ENCODE peak calls at places on chromosome 3, in nine cellular contexts. One of them, this sample, is unnamed.

GRCh38 chr3:20023663-20024417 is 11.8 kb upstream of the PP2D1 start:
- DNase-seq in stimulated activated CD4-positive, alpha-beta T cell treated with anti-CD3 and anti-CD28 coated beads, TNF-alpha, amount 100 ng/mL, for 24 hours: no peak
- DNase-seq in WERI-Rb-1: peak
- DNase-seq in GM13976: no peak
- DNase-seq in stimulated activated CD8-positive, alpha-beta memory T cell treated with anti-CD3 and anti-CD28 coated beads, Interleukin-7, amount 100 ng/mL, for 24 hours: no peak
- DNase-seq in activated CD8-positive, alpha-beta memory T cell treated with anti-CD3 and anti-CD28 coated beads for 24 hours: no peak
- DNase-seq in germinal center: no peak
- DNase-seq in C1 segment of cervical spinal cord: peak
- DNase-seq in caudate nucleus: no peak
- DNase-seq in this sample: no peak

GRCh38 chr3:38125305-38126120 is 11.4 kb downstream of the ACAA1 start:
- DNase-seq in stimulated activated CD4-positive, alpha-beta T cell treated with anti-CD3 and anti-CD28 coated beads, TNF-alpha, amount 100 ng/mL, for 24 hours: no peak
- DNase-seq in WERI-Rb-1: no peak
- DNase-seq in GM13976: no peak
- DNase-seq in stimulated activated CD8-positive, alpha-beta memory T cell treated with anti-CD3 and anti-CD28 coated beads, Interleukin-7, amount 100 ng/mL, for 24 hours: no peak
- DNase-seq in activated CD8-positive, alpha-beta memory T cell treated with anti-CD3 and anti-CD28 coated beads for 24 hours: peak
- DNase-seq in germinal center: no peak
- DNase-seq in C1 segment of cervical spinal cord: no peak
- DNase-seq in caudate nucleus: no peak
- DNase-seq in this sample: no peak

GRCh38 chr3:30471076-30471475 is 135.3 kb upstream of the TGFBR2 start:
- DNase-seq in stimulated activated CD4-positive, alpha-beta T cell treated with anti-CD3 and anti-CD28 coated beads, TNF-alpha, amount 100 ng/mL, for 24 hours: no peak
- DNase-seq in WERI-Rb-1: no peak
- DNase-seq in GM13976: no peak
- DNase-seq in stimulated activated CD8-positive, alpha-beta memory T cell treated with anti-CD3 and anti-CD28 coated beads, Interleukin-7, amount 100 ng/mL, for 24 hours: no peak
- DNase-seq in activated CD8-positive, alpha-beta memory T cell treated with anti-CD3 and anti-CD28 coated beads for 24 hours: no peak
- DNase-seq in germinal center: no peak
- DNase-seq in C1 segment of cervical spinal cord: no peak
- DNase-seq in caudate nucleus: no peak
- DNase-seq in this sample: no peak

GRCh38 chr3:176351408-176351807 is 845.9 kb downstream of the TBL1XR1 start:
- DNase-seq in stimulated activated CD4-positive, alpha-beta T cell treated with anti-CD3 and anti-CD28 coated beads, TNF-alpha, amount 100 ng/mL, for 24 hours: no peak
- DNase-seq in WERI-Rb-1: no peak
- DNase-seq in GM13976: no peak
- DNase-seq in stimulated activated CD8-positive, alpha-beta memory T cell treated with anti-CD3 and anti-CD28 coated beads, Interleukin-7, amount 100 ng/mL, for 24 hours: no peak
- DNase-seq in activated CD8-positive, alpha-beta memory T cell treated with anti-CD3 and anti-CD28 coated beads for 24 hours: no peak
- DNase-seq in germinal center: no peak
- DNase-seq in C1 segment of cervical spinal cord: no peak
- DNase-seq in caudate nucleus: no peak
- DNase-seq in this sample: no peak

GRCh38 chr3:79872483-79872882 is 104.7 kb upstream of the ROBO1 start:
- DNase-seq in stimulated activated CD4-positive, alpha-beta T cell treated with anti-CD3 and anti-CD28 coated beads, TNF-alpha, amount 100 ng/mL, for 24 hours: no peak
- DNase-seq in WERI-Rb-1: no peak
- DNase-seq in GM13976: no peak
- DNase-seq in stimulated activated CD8-positive, alpha-beta memory T cell treated with anti-CD3 and anti-CD28 coated beads, Interleukin-7, amount 100 ng/mL, for 24 hours: no peak
- DNase-seq in activated CD8-positive, alpha-beta memory T cell treated with anti-CD3 and anti-CD28 coated beads for 24 hours: no peak
- DNase-seq in germinal center: no peak
- DNase-seq in C1 segment of cervical spinal cord: no peak
- DNase-seq in caudate nucleus: no peak
- DNase-seq in this sample: no peak

GRCh38 chr3:115697263-115698053 is 74.1 kb downstream of the GAP43 start:
- DNase-seq in stimulated activated CD4-positive, alpha-beta T cell treated with anti-CD3 and anti-CD28 coated beads, TNF-alpha, amount 100 ng/mL, for 24 hours: no peak
- DNase-seq in WERI-Rb-1: no peak
- DNase-seq in GM13976: no peak
- DNase-seq in stimulated activated CD8-positive, alpha-beta memory T cell treated with anti-CD3 and anti-CD28 coated beads, Interleukin-7, amount 100 ng/mL, for 24 hours: no peak
- DNase-seq in activated CD8-positive, alpha-beta memory T cell treated with anti-CD3 and anti-CD28 coated beads for 24 hours: no peak
- DNase-seq in germinal center: no peak
- DNase-seq in C1 segment of cervical spinal cord: no peak
- DNase-seq in caudate nucleus: no peak
- DNase-seq in this sample: no peak

GRCh38 chr3:127067116-127067910 is 84.4 kb downstream of the PLXNA1 start:
- DNase-seq in stimulated activated CD4-positive, alpha-beta T cell treated with anti-CD3 and anti-CD28 coated beads, TNF-alpha, amount 100 ng/mL, for 24 hours: no peak
- DNase-seq in WERI-Rb-1: no peak
- DNase-seq in GM13976: no peak
- DNase-seq in stimulated activated CD8-positive, alpha-beta memory T cell treated with anti-CD3 and anti-CD28 coated beads, Interleukin-7, amount 100 ng/mL, for 24 hours: no peak
- DNase-seq in activated CD8-positive, alpha-beta memory T cell treated with anti-CD3 and anti-CD28 coated beads for 24 hours: no peak
- DNase-seq in germinal center: no peak
- DNase-seq in C1 segment of cervical spinal cord: no peak
- DNase-seq in caudate nucleus: no peak
- DNase-seq in this sample: no peak

GRCh38 chr3:171801738-171802600 is 8.3 kb downstream of the PLD1 start:
- DNase-seq in stimulated activated CD4-positive, alpha-beta T cell treated with anti-CD3 and anti-CD28 coated beads, TNF-alpha, amount 100 ng/mL, for 24 hours: no peak
- DNase-seq in WERI-Rb-1: no peak
- DNase-seq in GM13976: no peak
- DNase-seq in stimulated activated CD8-positive, alpha-beta memory T cell treated with anti-CD3 and anti-CD28 coated beads, Interleukin-7, amount 100 ng/mL, for 24 hours: no peak
- DNase-seq in activated CD8-positive, alpha-beta memory T cell treated with anti-CD3 and anti-CD28 coated beads for 24 hours: no peak
- DNase-seq in germinal center: no peak
- DNase-seq in C1 segment of cervical spinal cord: no peak
- DNase-seq in caudate nucleus: no peak
- DNase-seq in this sample: no peak

GRCh38 chr3:88141458-88142083 is 8.2 kb upstream of the C3orf38 start:
- DNase-seq in stimulated activated CD4-positive, alpha-beta T cell treated with anti-CD3 and anti-CD28 coated beads, TNF-alpha, amount 100 ng/mL, for 24 hours: no peak
- DNase-seq in WERI-Rb-1: no peak
- DNase-seq in GM13976: no peak
- DNase-seq in stimulated activated CD8-positive, alpha-beta memory T cell treated with anti-CD3 and anti-CD28 coated beads, Interleukin-7, amount 100 ng/mL, for 24 hours: no peak
- DNase-seq in activated CD8-positive, alpha-beta memory T cell treated with anti-CD3 and anti-CD28 coated beads for 24 hours: no peak
- DNase-seq in germinal center: no peak
- DNase-seq in C1 segment of cervical spinal cord: no peak
- DNase-seq in caudate nucleus: no peak
- DNase-seq in this sample: no peak

GRCh38 chr3:126954141-126954845 is 28.6 kb upstream of the PLXNA1 start:
- DNase-seq in stimulated activated CD4-positive, alpha-beta T cell treated with anti-CD3 and anti-CD28 coated beads, TNF-alpha, amount 100 ng/mL, for 24 hours: no peak
- DNase-seq in WERI-Rb-1: peak
- DNase-seq in GM13976: peak
- DNase-seq in stimulated activated CD8-positive, alpha-beta memory T cell treated with anti-CD3 and anti-CD28 coated beads, Interleukin-7, amount 100 ng/mL, for 24 hours: no peak
- DNase-seq in activated CD8-positive, alpha-beta memory T cell treated with anti-CD3 and anti-CD28 coated beads for 24 hours: no peak
- DNase-seq in germinal center: no peak
- DNase-seq in C1 segment of cervical spinal cord: no peak
- DNase-seq in caudate nucleus: no peak
- DNase-seq in this sample: no peak

GRCh38 chr3:120710359-120710758 is 28.3 kb upstream of the HGD start:
- DNase-seq in stimulated activated CD4-positive, alpha-beta T cell treated with anti-CD3 and anti-CD28 coated beads, TNF-alpha, amount 100 ng/mL, for 24 hours: no peak
- DNase-seq in WERI-Rb-1: peak
- DNase-seq in GM13976: no peak
- DNase-seq in stimulated activated CD8-positive, alpha-beta memory T cell treated with anti-CD3 and anti-CD28 coated beads, Interleukin-7, amount 100 ng/mL, for 24 hours: no peak
- DNase-seq in activated CD8-positive, alpha-beta memory T cell treated with anti-CD3 and anti-CD28 coated beads for 24 hours: no peak
- DNase-seq in germinal center: no peak
- DNase-seq in C1 segment of cervical spinal cord: no peak
- DNase-seq in caudate nucleus: no peak
- DNase-seq in this sample: no peak

GRCh38 chr3:38247366-38248035 is 18.1 kb upstream of the SLC22A13 start:
- DNase-seq in stimulated activated CD4-positive, alpha-beta T cell treated with anti-CD3 and anti-CD28 coated beads, TNF-alpha, amount 100 ng/mL, for 24 hours: no peak
- DNase-seq in WERI-Rb-1: peak
- DNase-seq in GM13976: no peak
- DNase-seq in stimulated activated CD8-positive, alpha-beta memory T cell treated with anti-CD3 and anti-CD28 coated beads, Interleukin-7, amount 100 ng/mL, for 24 hours: no peak
- DNase-seq in activated CD8-positive, alpha-beta memory T cell treated with anti-CD3 and anti-CD28 coated beads for 24 hours: no peak
- DNase-seq in germinal center: no peak
- DNase-seq in C1 segment of cervical spinal cord: no peak
- DNase-seq in caudate nucleus: no peak
- DNase-seq in this sample: no peak

GRCh38 chr3:11481561-11481960 is 162.2 kb downstream of the VGLL4 start:
- DNase-seq in stimulated activated CD4-positive, alpha-beta T cell treated with anti-CD3 and anti-CD28 coated beads, TNF-alpha, amount 100 ng/mL, for 24 hours: no peak
- DNase-seq in WERI-Rb-1: no peak
- DNase-seq in GM13976: no peak
- DNase-seq in stimulated activated CD8-positive, alpha-beta memory T cell treated with anti-CD3 and anti-CD28 coated beads, Interleukin-7, amount 100 ng/mL, for 24 hours: no peak
- DNase-seq in activated CD8-positive, alpha-beta memory T cell treated with anti-CD3 and anti-CD28 coated beads for 24 hours: no peak
- DNase-seq in germinal center: no peak
- DNase-seq in C1 segment of cervical spinal cord: no peak
- DNase-seq in caudate nucleus: no peak
- DNase-seq in this sample: no peak

GRCh38 chr3:148223266-148223665 is 474.4 kb upstream of the AGTR1 start:
- DNase-seq in stimulated activated CD4-positive, alpha-beta T cell treated with anti-CD3 and anti-CD28 coated beads, TNF-alpha, amount 100 ng/mL, for 24 hours: no peak
- DNase-seq in WERI-Rb-1: no peak
- DNase-seq in GM13976: no peak
- DNase-seq in stimulated activated CD8-positive, alpha-beta memory T cell treated with anti-CD3 and anti-CD28 coated beads, Interleukin-7, amount 100 ng/mL, for 24 hours: no peak
- DNase-seq in activated CD8-positive, alpha-beta memory T cell treated with anti-CD3 and anti-CD28 coated beads for 24 hours: no peak
- DNase-seq in germinal center: no peak
- DNase-seq in C1 segment of cervical spinal cord: no peak
- DNase-seq in caudate nucleus: no peak
- DNase-seq in this sample: no peak

GRCh38 chr3:117706037-117706436 is 996.5 kb downstream of the TUSC7 start:
- DNase-seq in stimulated activated CD4-positive, alpha-beta T cell treated with anti-CD3 and anti-CD28 coated beads, TNF-alpha, amount 100 ng/mL, for 24 hours: no peak
- DNase-seq in WERI-Rb-1: no peak
- DNase-seq in GM13976: no peak
- DNase-seq in stimulated activated CD8-positive, alpha-beta memory T cell treated with anti-CD3 and anti-CD28 coated beads, Interleukin-7, amount 100 ng/mL, for 24 hours: no peak
- DNase-seq in activated CD8-positive, alpha-beta memory T cell treated with anti-CD3 and anti-CD28 coated beads for 24 hours: no peak
- DNase-seq in germinal center: no peak
- DNase-seq in C1 segment of cervical spinal cord: no peak
- DNase-seq in caudate nucleus: no peak
- DNase-seq in this sample: no peak